ENCODE peak calls at places on chromosomes 6 and 20, in eight cellular contexts. One of them, this sample, is unnamed.

GRCh38 chr6:163596174-163596573 is 181.7 kb downstream of the QKI start:
- DNase-seq in A549: no peak
- DNase-seq in dermis blood vessel endothelial cell: no peak
- DNase-seq in posterior cingulate gyrus: no peak
- DNase-seq in H54: no peak
- DNase-seq in NCI-H1436 treated with DMSO at 0.1 percent for 48 hours: no peak
- DNase-seq in ascending aorta: no peak
- DNase-seq in fibroblast of the conjunctiva: no peak
- DNase-seq in this sample: no peak

GRCh38 chr6:2430617-2431016 is 185.2 kb upstream of the GMDS start:
- DNase-seq in A549: no peak
- DNase-seq in dermis blood vessel endothelial cell: no peak
- DNase-seq in posterior cingulate gyrus: no peak
- DNase-seq in H54: no peak
- DNase-seq in NCI-H1436 treated with DMSO at 0.1 percent for 48 hours: no peak
- DNase-seq in ascending aorta: no peak
- DNase-seq in fibroblast of the conjunctiva: no peak
- DNase-seq in this sample: no peak

GRCh38 chr20:23228912-23229311 is 121.7 kb upstream of the NXT1 start:
- DNase-seq in A549: no peak
- DNase-seq in dermis blood vessel endothelial cell: peak; percentile 36
- DNase-seq in posterior cingulate gyrus: no peak
- DNase-seq in H54: no peak
- DNase-seq in NCI-H1436 treated with DMSO at 0.1 percent for 48 hours: no peak
- DNase-seq in ascending aorta: no peak
- DNase-seq in fibroblast of the conjunctiva: peak; percentile 75
- DNase-seq in this sample: no peak

GRCh38 chr6:112571886-112572285 is 224.8 kb downstream of the RFPL4B start:
- DNase-seq in A549: no peak
- DNase-seq in dermis blood vessel endothelial cell: no peak
- DNase-seq in posterior cingulate gyrus: no peak
- DNase-seq in H54: no peak
- DNase-seq in NCI-H1436 treated with DMSO at 0.1 percent for 48 hours: no peak
- DNase-seq in ascending aorta: no peak
- DNase-seq in fibroblast of the conjunctiva: peak; percentile 73
- DNase-seq in this sample: no peak

GRCh38 chr20:14838663-14839650 is 501.5 kb upstream of the FLRT3 start:
- DNase-seq in A549: no peak
- DNase-seq in dermis blood vessel endothelial cell: no peak
- DNase-seq in posterior cingulate gyrus: no peak
- DNase-seq in H54: no peak
- DNase-seq in NCI-H1436 treated with DMSO at 0.1 percent for 48 hours: no peak
- DNase-seq in ascending aorta: no peak
- DNase-seq in fibroblast of the conjunctiva: peak; percentile 38
- DNase-seq in this sample: no peak

GRCh38 chr6:26272171-26272631 is 92.8 kb upstream of the BTN3A2 start:
- DNase-seq in A549: no peak
- DNase-seq in dermis blood vessel endothelial cell: no peak
- DNase-seq in posterior cingulate gyrus: no peak
- DNase-seq in H54: no peak
- DNase-seq in NCI-H1436 treated with DMSO at 0.1 percent for 48 hours: no peak
- DNase-seq in ascending aorta: peak; percentile 76
- DNase-seq in fibroblast of the conjunctiva: no peak
- DNase-seq in this sample: peak; percentile 48

GRCh38 chr6:142885182-142885867 is 59.7 kb downstream of the HIVEP2 start:
- DNase-seq in A549: peak; percentile 95
- DNase-seq in dermis blood vessel endothelial cell: peak; percentile 98
- DNase-seq in posterior cingulate gyrus: no peak
- DNase-seq in H54: peak; percentile 11
- DNase-seq in NCI-H1436 treated with DMSO at 0.1 percent for 48 hours: no peak
- DNase-seq in ascending aorta: peak; percentile 80
- DNase-seq in fibroblast of the conjunctiva: peak; percentile 72
- DNase-seq in this sample: peak; percentile 89

GRCh38 chr6:12029979-12030737 is 18.0 kb downstream of the HIVEP1 start:
- DNase-seq in A549: no peak
- DNase-seq in dermis blood vessel endothelial cell: no peak
- DNase-seq in posterior cingulate gyrus: no peak
- DNase-seq in H54: no peak
- DNase-seq in NCI-H1436 treated with DMSO at 0.1 percent for 48 hours: no peak
- DNase-seq in ascending aorta: no peak
- DNase-seq in fibroblast of the conjunctiva: no peak
- DNase-seq in this sample: no peak

GRCh38 chr20:34709836-34710567 is 5.9 kb downstream of the TP53INP2 start:
- DNase-seq in A549: no peak
- DNase-seq in dermis blood vessel endothelial cell: peak; percentile 75
- DNase-seq in posterior cingulate gyrus: peak; percentile 35
- DNase-seq in H54: peak; percentile 48
- DNase-seq in NCI-H1436 treated with DMSO at 0.1 percent for 48 hours: no peak
- DNase-seq in ascending aorta: peak; percentile 80
- DNase-seq in fibroblast of the conjunctiva: peak; percentile 18
- DNase-seq in this sample: peak; percentile 83

GRCh38 chr6:116115781-116116180 is 10.2 kb downstream of the COL10A1 start:
- DNase-seq in A549: no peak
- DNase-seq in dermis blood vessel endothelial cell: no peak
- DNase-seq in posterior cingulate gyrus: no peak
- DNase-seq in H54: no peak
- DNase-seq in NCI-H1436 treated with DMSO at 0.1 percent for 48 hours: no peak
- DNase-seq in ascending aorta: no peak
- DNase-seq in fibroblast of the conjunctiva: no peak
- DNase-seq in this sample: no peak

GRCh38 chr6:80967618-80968017 is 784.9 kb downstream of the TENT5A start:
- DNase-seq in A549: no peak
- DNase-seq in dermis blood vessel endothelial cell: no peak
- DNase-seq in posterior cingulate gyrus: no peak
- DNase-seq in H54: no peak
- DNase-seq in NCI-H1436 treated with DMSO at 0.1 percent for 48 hours: no peak
- DNase-seq in ascending aorta: no peak
- DNase-seq in fibroblast of the conjunctiva: no peak
- DNase-seq in this sample: no peak

GRCh38 chr6:37622639-37623038 is 75.0 kb downstream of the MDGA1 start:
- DNase-seq in A549: no peak
- DNase-seq in dermis blood vessel endothelial cell: no peak
- DNase-seq in posterior cingulate gyrus: no peak
- DNase-seq in H54: no peak
- DNase-seq in NCI-H1436 treated with DMSO at 0.1 percent for 48 hours: no peak
- DNase-seq in ascending aorta: no peak
- DNase-seq in fibroblast of the conjunctiva: no peak
- DNase-seq in this sample: peak; percentile 26

GRCh38 chr6:34128045-34128444 is 17.8 kb downstream of the GRM4 start:
- DNase-seq in A549: no peak
- DNase-seq in dermis blood vessel endothelial cell: no peak
- DNase-seq in posterior cingulate gyrus: no peak
- DNase-seq in H54: no peak
- DNase-seq in NCI-H1436 treated with DMSO at 0.1 percent for 48 hours: no peak
- DNase-seq in ascending aorta: no peak
- DNase-seq in fibroblast of the conjunctiva: no peak
- DNase-seq in this sample: no peak

GRCh38 chr6:152135755-152136448 is 328.4 kb downstream of the ESR1 start:
- DNase-seq in A549: peak; percentile 32
- DNase-seq in dermis blood vessel endothelial cell: no peak
- DNase-seq in posterior cingulate gyrus: no peak
- DNase-seq in H54: no peak
- DNase-seq in NCI-H1436 treated with DMSO at 0.1 percent for 48 hours: no peak
- DNase-seq in ascending aorta: no peak
- DNase-seq in fibroblast of the conjunctiva: no peak
- DNase-seq in this sample: no peak

GRCh38 chr6:167568407-167569024 is 243.6 kb downstream of the TTLL2 start:
- DNase-seq in A549: no peak
- DNase-seq in dermis blood vessel endothelial cell: no peak
- DNase-seq in posterior cingulate gyrus: no peak
- DNase-seq in H54: no peak
- DNase-seq in NCI-H1436 treated with DMSO at 0.1 percent for 48 hours: no peak
- DNase-seq in ascending aorta: no peak
- DNase-seq in fibroblast of the conjunctiva: no peak
- DNase-seq in this sample: no peak

GRCh38 chr20:21105429-21106170 is 558 bp downstream of the LINC00237 start:
- DNase-seq in A549: no peak
- DNase-seq in dermis blood vessel endothelial cell: no peak
- DNase-seq in posterior cingulate gyrus: no peak
- DNase-seq in H54: no peak
- DNase-seq in NCI-H1436 treated with DMSO at 0.1 percent for 48 hours: no peak
- DNase-seq in ascending aorta: no peak
- DNase-seq in fibroblast of the conjunctiva: no peak
- DNase-seq in this sample: peak; percentile 36

GRCh38 chr6:160348552-160349441 is 619 bp downstream of the SLC22A3 start:
- DNase-seq in A549: peak; percentile 44
- DNase-seq in dermis blood vessel endothelial cell: peak; percentile 4
- DNase-seq in posterior cingulate gyrus: no peak
- DNase-seq in H54: no peak
- DNase-seq in NCI-H1436 treated with DMSO at 0.1 percent for 48 hours: no peak
- DNase-seq in ascending aorta: no peak
- DNase-seq in fibroblast of the conjunctiva: no peak
- DNase-seq in this sample: no peak

GRCh38 chr20:12255571-12255970 is 337.9 kb downstream of the BTBD3 start:
- DNase-seq in A549: no peak
- DNase-seq in dermis blood vessel endothelial cell: no peak
- DNase-seq in posterior cingulate gyrus: no peak
- DNase-seq in H54: no peak
- DNase-seq in NCI-H1436 treated with DMSO at 0.1 percent for 48 hours: no peak
- DNase-seq in ascending aorta: no peak
- DNase-seq in fibroblast of the conjunctiva: no peak
- DNase-seq in this sample: no peak

GRCh38 chr6:140566706-140567330 is 1192.4 kb upstream of the CITED2 start:
- DNase-seq in A549: no peak
- DNase-seq in dermis blood vessel endothelial cell: peak; percentile 80
- DNase-seq in posterior cingulate gyrus: no peak
- DNase-seq in H54: no peak
- DNase-seq in NCI-H1436 treated with DMSO at 0.1 percent for 48 hours: no peak
- DNase-seq in ascending aorta: no peak
- DNase-seq in fibroblast of the conjunctiva: peak; percentile 44
- DNase-seq in this sample: no peak

GRCh38 chr6:145313041-145313855 is 422.1 kb downstream of the EPM2A start:
- DNase-seq in A549: no peak
- DNase-seq in dermis blood vessel endothelial cell: no peak
- DNase-seq in posterior cingulate gyrus: no peak
- DNase-seq in H54: no peak
- DNase-seq in NCI-H1436 treated with DMSO at 0.1 percent for 48 hours: no peak
- DNase-seq in ascending aorta: no peak
- DNase-seq in fibroblast of the conjunctiva: no peak
- DNase-seq in this sample: no peak

GRCh38 chr6:45626087-45626891 is 248.6 kb upstream of the SUPT3H start:
- DNase-seq in A549: no peak
- DNase-seq in dermis blood vessel endothelial cell: no peak
- DNase-seq in posterior cingulate gyrus: no peak
- DNase-seq in H54: peak; percentile 57
- DNase-seq in NCI-H1436 treated with DMSO at 0.1 percent for 48 hours: no peak
- DNase-seq in ascending aorta: peak; percentile 16
- DNase-seq in fibroblast of the conjunctiva: peak; percentile 79
- DNase-seq in this sample: peak; percentile 93